ENCODE peak calls at places on chromosome 1, in eight cellular contexts. J, C, A, U, Y, H, L and R are unnamed samples.

GRCh38 chr1:201591348-201591747 is 52.4 kb downstream of the NAV1 start:
- DNase-seq in Y (no peak), U (no peak), J (no peak), H (no peak), L (no peak), C (no peak), A (no peak), R (no peak)

GRCh38 chr1:237098517-237098916 is 56.5 kb downstream of the RYR2 start:
- DNase-seq in Y (no peak), J (no peak), A (no peak), H (no peak), U (no peak), C (no peak), L (no peak), R (peak)

GRCh38 chr1:243639027-243639658 is 210.9 kb downstream of the AKT3 start:
- DNase-seq in H (no peak), Y (no peak), L (no peak), J (no peak), U (no peak), A (no peak), C (no peak), R (no peak)

GRCh38 chr1:172742599-172743500 is 83.9 kb downstream of the FASLG start:
- DNase-seq in U (peak), Y (peak), L (no peak), J (no peak), C (no peak), H (peak), A (no peak), R (no peak)

GRCh38 chr1:205319081-205320018 is 2.2 kb downstream of the NUAK2 start:
- DNase-seq in U (peak), Y (peak), J (no peak), A (peak), H (peak), L (no peak), C (no peak), R (no peak)

GRCh38 chr1:26234644-26235384 is 814 bp downstream of the CEP85 start:
- DNase-seq in C (no peak), U (peak), J (no peak), H (peak), L (peak), Y (peak), A (no peak), R (peak)

GRCh38 chr1:67214420-67215174 is 48.3 kb downstream of the IL23R start:
- DNase-seq in H (peak), Y (peak), J (peak), C (peak), A (no peak), U (peak), L (no peak), R (no peak)

GRCh38 chr1:169586395-169587255 is at the start of gene F5:
- DNase-seq in U (peak), A (peak), L (peak), H (peak), C (peak), J (peak), Y (peak), R (peak)

GRCh38 chr1:204205486-204205885 is 8.3 kb downstream of the GOLT1A start:
- DNase-seq in H (no peak), A (no peak), L (no peak), J (no peak), C (no peak), U (no peak), Y (no peak), R (no peak)

GRCh38 chr1:5571861-5572401 is 420.3 kb downstream of the NPHP4 start:
- DNase-seq in Y (no peak), U (no peak), C (no peak), J (no peak), H (no peak), L (no peak), A (no peak), R (no peak)

GRCh38 chr1:228297242-228297641 is 89.4 kb downstream of the OBSCN start:
- DNase-seq in A (no peak), U (no peak), L (no peak), J (no peak), H (no peak), C (no peak), Y (no peak), R (no peak)

GRCh38 chr1:179599623-179600249 is 8.1 kb downstream of the TDRD5 start:
- DNase-seq in U (no peak), H (peak), J (no peak), C (peak), Y (peak), L (no peak), A (peak), R (no peak)

GRCh38 chr1:54275349-54275748 is 75.4 kb downstream of the MRPL37 start:
- DNase-seq in U (no peak), A (peak), C (peak), J (no peak), Y (no peak), L (no peak), H (peak), R (no peak)